ENCODE peak calls at places on chromosome 1, in seven cellular contexts. One of them, this sample, is unnamed.

GRCh38 chr1:110523011-110523410 is 4.0 kb upstream of the KCNA10 start:
- DNase-seq in NCI-H1105: no peak
- DNase-seq in CD8-positive, alpha-beta T cell: no peak
- DNase-seq in naive B cell: no peak
- DNase-seq in stimulated activated CD4-positive, alpha-beta T cell treated with anti-CD3 and anti-CD28 coated beads, Interleukin-12 subunit alpha, Interleukin-12 subunit beta, amount 100 ng/mL, for 4 hours: no peak
- DNase-seq in GM19239: no peak
- DNase-seq in MM.1S: no peak
- DNase-seq in this sample: no peak

GRCh38 chr1:76237201-76237600 is 162.7 kb downstream of the ST6GALNAC3 start:
- DNase-seq in naive B cell: no peak
- DNase-seq in GM19239: no peak
- DNase-seq in MM.1S: no peak
- DNase-seq in stimulated activated CD4-positive, alpha-beta T cell treated with anti-CD3 and anti-CD28 coated beads, Interleukin-12 subunit alpha, Interleukin-12 subunit beta, amount 100 ng/mL, for 4 hours: no peak
- DNase-seq in CD8-positive, alpha-beta T cell: no peak
- DNase-seq in NCI-H1105: no peak
- DNase-seq in this sample: no peak

GRCh38 chr1:98761238-98761637 is 99.7 kb downstream of the SNX7 start:
- DNase-seq in naive B cell: no peak
- DNase-seq in NCI-H1105: no peak
- DNase-seq in stimulated activated CD4-positive, alpha-beta T cell treated with anti-CD3 and anti-CD28 coated beads, Interleukin-12 subunit alpha, Interleukin-12 subunit beta, amount 100 ng/mL, for 4 hours: no peak
- DNase-seq in GM19239: no peak
- DNase-seq in CD8-positive, alpha-beta T cell: no peak
- DNase-seq in MM.1S: no peak
- DNase-seq in this sample: no peak

GRCh38 chr1:112840631-112841624 is 115.1 kb downstream of the SLC16A1 start:
- DNase-seq in naive B cell: peak
- DNase-seq in GM19239: no peak
- DNase-seq in stimulated activated CD4-positive, alpha-beta T cell treated with anti-CD3 and anti-CD28 coated beads, Interleukin-12 subunit alpha, Interleukin-12 subunit beta, amount 100 ng/mL, for 4 hours: no peak
- DNase-seq in NCI-H1105: peak
- DNase-seq in CD8-positive, alpha-beta T cell: no peak
- DNase-seq in MM.1S: peak
- DNase-seq in this sample: no peak

GRCh38 chr1:156676820-156677615 is at the start of gene NES:
- DNase-seq in CD8-positive, alpha-beta T cell: no peak
- DNase-seq in NCI-H1105: peak
- DNase-seq in naive B cell: no peak
- DNase-seq in GM19239: no peak
- DNase-seq in MM.1S: no peak
- DNase-seq in stimulated activated CD4-positive, alpha-beta T cell treated with anti-CD3 and anti-CD28 coated beads, Interleukin-12 subunit alpha, Interleukin-12 subunit beta, amount 100 ng/mL, for 4 hours: no peak
- DNase-seq in this sample: no peak

GRCh38 chr1:240768979-240769378 is 157.0 kb upstream of the GREM2 start:
- DNase-seq in GM19239: no peak
- DNase-seq in naive B cell: no peak
- DNase-seq in NCI-H1105: no peak
- DNase-seq in CD8-positive, alpha-beta T cell: no peak
- DNase-seq in stimulated activated CD4-positive, alpha-beta T cell treated with anti-CD3 and anti-CD28 coated beads, Interleukin-12 subunit alpha, Interleukin-12 subunit beta, amount 100 ng/mL, for 4 hours: no peak
- DNase-seq in MM.1S: no peak
- DNase-seq in this sample: no peak

GRCh38 chr1:199742547-199742946 is 285.0 kb upstream of the NR5A2 start:
- DNase-seq in MM.1S: no peak
- DNase-seq in naive B cell: no peak
- DNase-seq in GM19239: no peak
- DNase-seq in stimulated activated CD4-positive, alpha-beta T cell treated with anti-CD3 and anti-CD28 coated beads, Interleukin-12 subunit alpha, Interleukin-12 subunit beta, amount 100 ng/mL, for 4 hours: no peak
- DNase-seq in CD8-positive, alpha-beta T cell: no peak
- DNase-seq in NCI-H1105: no peak
- DNase-seq in this sample: no peak

GRCh38 chr1:15577691-15578090 is 7.2 kb downstream of the AGMAT start:
- DNase-seq in CD8-positive, alpha-beta T cell: no peak
- DNase-seq in GM19239: no peak
- DNase-seq in naive B cell: no peak
- DNase-seq in stimulated activated CD4-positive, alpha-beta T cell treated with anti-CD3 and anti-CD28 coated beads, Interleukin-12 subunit alpha, Interleukin-12 subunit beta, amount 100 ng/mL, for 4 hours: no peak
- DNase-seq in NCI-H1105: no peak
- DNase-seq in MM.1S: no peak
- DNase-seq in this sample: no peak

GRCh38 chr1:15352122-15352957 is 57.3 kb upstream of the EFHD2 start:
- DNase-seq in stimulated activated CD4-positive, alpha-beta T cell treated with anti-CD3 and anti-CD28 coated beads, Interleukin-12 subunit alpha, Interleukin-12 subunit beta, amount 100 ng/mL, for 4 hours: peak
- DNase-seq in MM.1S: no peak
- DNase-seq in NCI-H1105: no peak
- DNase-seq in naive B cell: no peak
- DNase-seq in GM19239: no peak
- DNase-seq in CD8-positive, alpha-beta T cell: peak
- DNase-seq in this sample: no peak

GRCh38 chr1:156690673-156691032 is 13.4 kb upstream of the NES start:
- DNase-seq in MM.1S: no peak
- DNase-seq in CD8-positive, alpha-beta T cell: no peak
- DNase-seq in stimulated activated CD4-positive, alpha-beta T cell treated with anti-CD3 and anti-CD28 coated beads, Interleukin-12 subunit alpha, Interleukin-12 subunit beta, amount 100 ng/mL, for 4 hours: no peak
- DNase-seq in NCI-H1105: no peak
- DNase-seq in naive B cell: no peak
- DNase-seq in GM19239: no peak
- DNase-seq in this sample: no peak

GRCh38 chr1:34869754-34870153 is 10.2 kb upstream of the SMIM12 start:
- DNase-seq in stimulated activated CD4-positive, alpha-beta T cell treated with anti-CD3 and anti-CD28 coated beads, Interleukin-12 subunit alpha, Interleukin-12 subunit beta, amount 100 ng/mL, for 4 hours: no peak
- DNase-seq in GM19239: no peak
- DNase-seq in CD8-positive, alpha-beta T cell: no peak
- DNase-seq in NCI-H1105: no peak
- DNase-seq in MM.1S: no peak
- DNase-seq in naive B cell: no peak
- DNase-seq in this sample: no peak

GRCh38 chr1:200207711-200208126 is 180.2 kb downstream of the NR5A2 start:
- DNase-seq in stimulated activated CD4-positive, alpha-beta T cell treated with anti-CD3 and anti-CD28 coated beads, Interleukin-12 subunit alpha, Interleukin-12 subunit beta, amount 100 ng/mL, for 4 hours: no peak
- DNase-seq in NCI-H1105: no peak
- DNase-seq in GM19239: no peak
- DNase-seq in MM.1S: peak
- DNase-seq in CD8-positive, alpha-beta T cell: no peak
- DNase-seq in naive B cell: no peak
- DNase-seq in this sample: no peak